ENCODE peak calls at places on chromosomes 6 and 20, in eight cellular contexts. Q is heart left ventricle, P is psoas muscle, D is heart right ventricle, L is right atrium auricular region, O is IMR-90, W is fibroblast of lung, Z is adipocyte. V is an unnamed sample.
A peak's percentile ranks its signal among the peaks of the same experiment; 100 is the strongest.

GRCh38 chr20:50369225-50370035 is 140.8 kb upstream of the PTPN1 start:
- DNase-seq in Q (no peak), P (no peak), D (no peak), L (no peak), O (no peak), W (no peak), Z (no peak), V (no peak)

GRCh38 chr6:52550014-52550575 is 26.8 kb downstream of the TRAM2 start:
- DNase-seq in Q (no peak), P (no peak), D (no peak), L (no peak), O (no peak), W (no peak), Z (no peak), V (no peak)

GRCh38 chr20:37380864-37381579 is 35.1 kb downstream of the SRC start:
- DNase-seq in Q (no peak), P (peak; percentile 38), D (no peak), L (no peak), O (no peak), W (no peak), Z (no peak), V (no peak)

GRCh38 chr6:157966990-157967389 is 14.7 kb upstream of the SYNJ2 start:
- DNase-seq in Q (no peak), P (no peak), D (no peak), L (no peak), O (no peak), W (no peak), Z (no peak), V (no peak)

GRCh38 chr6:120871416-120872261 is 462.6 kb downstream of the TBC1D32 start:
- DNase-seq in Q (no peak), P (no peak), D (no peak), L (no peak), O (no peak), W (no peak), Z (no peak), V (no peak)

GRCh38 chr6:75747371-75747984 is 1.6 kb upstream of the MYO6 start:
- DNase-seq in Q (no peak), P (no peak), D (no peak), L (no peak), O (no peak), W (no peak), Z (no peak), V (no peak)

GRCh38 chr6:116329156-116329555 is 41.6 kb upstream of the DSE start:
- DNase-seq in Q (no peak), P (no peak), D (no peak), L (no peak), O (peak; percentile 38), W (peak; percentile 52), Z (peak; percentile 89), V (no peak)

GRCh38 chr20:48336647-48337046 is 491.2 kb downstream of the PREX1 start:
- DNase-seq in Q (no peak), P (no peak), D (no peak), L (no peak), O (no peak), W (no peak), Z (no peak), V (no peak)

GRCh38 chr20:44073011-44073674 is 113.8 kb downstream of the JPH2 start:
- DNase-seq in Q (no peak), P (peak; percentile 16), D (no peak), L (peak; percentile 53), O (no peak), W (no peak), Z (no peak), V (no peak)

GRCh38 chr20:38728911-38729642 is 4.8 kb downstream of the SLC32A1 start:
- DNase-seq in Q (no peak), P (no peak), D (no peak), L (no peak), O (no peak), W (no peak), Z (no peak), V (no peak)
- H3K4me3 ChIP-seq in Q (no peak overlapping the region), P (no peak overlapping the region), D (no peak overlapping the region), L (no peak overlapping the region), O (no peak overlapping the region), W (no peak overlapping the region), Z (no peak overlapping the region), V (no peak overlapping the region)

DNA sequence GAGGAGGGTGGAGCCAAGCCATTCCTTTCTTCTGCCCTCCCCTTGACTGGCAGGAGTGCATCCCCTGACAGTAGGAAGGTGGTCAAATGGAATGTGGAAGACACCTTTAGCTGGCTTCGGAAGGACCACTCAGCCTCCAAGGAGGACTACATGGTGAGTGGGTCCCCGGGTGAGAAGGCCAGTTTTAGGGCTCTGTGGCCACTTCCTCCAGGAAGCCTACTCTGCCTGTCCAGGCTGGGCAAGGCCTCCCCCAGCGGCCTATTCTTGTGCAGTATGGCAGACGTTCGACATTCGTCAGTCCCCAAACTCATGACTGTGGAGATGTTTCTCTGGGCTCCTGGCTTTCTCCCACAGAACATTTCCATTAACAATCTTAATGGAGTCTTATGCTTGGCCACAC is 9.1 kb downstream of the PCIF1 start:
- DNase-seq in Q (no peak), P (no peak), D (no peak), L (no peak), O (no peak), W (no peak), Z (no peak), V (no peak)
- H3K36me3 ChIP-seq in Q (peaks cover 99% of the 10 kb centered on the region), P (peaks cover 100% of the 10 kb centered on the region), D (no peaks in the 10 kb centered on the region), L (peaks cover 99% of the 10 kb centered on the region), O (peaks cover 85% of the 10 kb centered on the region), W (peaks cover 54% of the 10 kb centered on the region), Z (peaks cover 88% of the 10 kb centered on the region), V (peaks cover 61% of the 10 kb centered on the region)

DNA sequence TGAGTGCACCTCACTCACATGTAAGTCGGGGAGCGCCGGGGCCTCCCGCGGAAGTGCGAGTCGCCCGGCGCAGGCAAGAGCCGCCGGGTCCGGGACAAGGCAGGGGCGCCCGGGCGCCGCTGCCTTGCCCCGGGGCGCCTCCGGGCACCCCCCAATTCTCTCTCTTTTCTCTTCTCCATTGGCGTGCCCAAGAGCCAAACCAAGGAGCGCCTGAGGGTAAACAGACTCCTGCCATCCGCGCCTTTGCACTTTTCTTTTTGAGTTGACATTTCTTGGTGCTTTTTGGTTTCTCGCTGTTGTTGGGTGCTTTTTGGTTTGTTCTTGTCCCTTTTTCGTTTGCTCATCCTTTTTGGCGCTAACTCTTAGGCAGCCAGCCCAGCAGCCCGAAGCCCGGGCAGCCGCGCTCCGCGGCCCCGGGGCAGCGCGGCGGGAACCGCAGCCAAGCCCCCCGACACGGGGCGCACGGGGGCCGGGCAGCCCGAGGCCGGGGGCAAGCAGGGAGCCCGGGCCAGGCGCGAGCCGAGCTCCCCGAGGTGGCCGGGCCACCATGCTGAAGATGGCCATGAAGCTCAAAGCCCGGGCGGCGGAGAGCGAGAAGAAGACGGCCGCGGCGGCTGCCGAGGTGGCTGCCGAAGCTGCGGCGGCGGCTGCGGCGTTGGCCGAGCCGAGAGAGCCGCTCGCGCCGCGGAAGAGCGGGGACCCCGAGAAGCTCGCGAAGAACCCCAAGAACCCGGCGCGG is 37.0 kb downstream of the GNAS start:
- DNase-seq in Q (no peak), P (no peak), D (no peak), L (no peak), O (no peak), W (peak; percentile 19), Z (peak; percentile 31), V (no peak)
- H3K4me3 ChIP-seq in Q (peak overlapping the region; percentile 97), P (peak overlapping the region; percentile 84), D (peak overlapping the region; percentile 68), L (peak overlapping the region; percentile 87), O (peak overlapping the region; percentile 100), W (peak overlapping the region; percentile 51), Z (peak overlapping the region; percentile 84), V (peak overlapping the region; percentile 88)

GRCh38 chr6:1049900-1050299 is 262.0 kb upstream of the FOXQ1 start:
- DNase-seq in Q (no peak), P (no peak), D (no peak), L (no peak), O (no peak), W (no peak), Z (no peak), V (no peak)
- H3K36me3 ChIP-seq in Q (no peaks in the 10 kb centered on the region), P (no peaks in the 10 kb centered on the region), D (no peaks in the 10 kb centered on the region), L (no peaks in the 10 kb centered on the region), O (no peaks in the 10 kb centered on the region), W (no peaks in the 10 kb centered on the region), Z (no peaks in the 10 kb centered on the region), V (no peaks in the 10 kb centered on the region)